ENCODE peak calls at places on chromosomes 4 and X, in nine cellular contexts. N is foreskin fibroblast, Z is GM06990, V is type B pancreatic cell, F is GM13977, I is WTC11, Q is psoas muscle, U is tibial artery, C is GM20000. L is an unnamed sample.

GRCh38 chrX:130874751-130875150 is 28.3 kb downstream of the ENOX2 start:
- DNase-seq in I (no peak), N (peak), U (no peak), Z (no peak), F (no peak), V (no peak), Q (no peak), C (no peak), L (peak)

GRCh38 chr4:7905461-7905915 is 34.2 kb downstream of the AFAP1 start:
- DNase-seq in F (no peak), C (no peak), N (peak), U (peak), I (no peak), V (no peak), Q (no peak), Z (no peak), L (no peak)

GRCh38 chrX:20857746-20858145 is 516.5 kb upstream of the CNKSR2 start:
- DNase-seq in N (peak), F (no peak), Q (no peak), V (no peak), C (no peak), I (no peak), Z (no peak), U (no peak), L (peak)

GRCh38 chrX:123682182-123682581 is 50.7 kb downstream of the THOC2 start:
- DNase-seq in Z (no peak), Q (no peak), U (no peak), V (no peak), I (no peak), F (no peak), C (no peak), N (no peak), L (no peak)

GRCh38 chr4:76200771-76201224 is 12.8 kb downstream of the SCARB2 start:
- DNase-seq in C (no peak), Z (no peak), V (no peak), F (no peak), Q (peak), N (no peak), U (no peak), I (no peak), L (no peak)

GRCh38 chrX:6132970-6133369 is 95.7 kb downstream of the NLGN4X start:
- DNase-seq in Z (no peak), N (no peak), U (no peak), I (no peak), Q (no peak), V (no peak), C (no peak), F (no peak), L (no peak)

GRCh38 chrX:57932266-57932665 is 22.0 kb upstream of the ZXDA start:
- DNase-seq in I (no peak), N (no peak), Q (no peak), F (no peak), C (no peak), V (no peak), Z (no peak), U (no peak), L (no peak)

GRCh38 chr4:567457-568350 is 8.4 kb downstream of the TMEM271 start:
- DNase-seq in N (no peak), F (no peak), V (no peak), U (no peak), I (no peak), Z (no peak), Q (no peak), C (no peak), L (no peak)

GRCh38 chrX:97039363-97040029 is 155.8 kb downstream of the RPA4 start:
- DNase-seq in F (peak), V (no peak), Z (peak), C (peak), N (peak), Q (no peak), I (no peak), U (peak), L (peak)

GRCh38 chr4:139973611-139974010 is 180.4 kb downstream of the MAML3 start:
- DNase-seq in N (no peak), C (no peak), V (no peak), F (no peak), I (no peak), U (no peak), Z (no peak), Q (no peak), L (no peak)

GRCh38 chrX:49177338-49177833 is 5.7 kb downstream of the PLP2 start:
- DNase-seq in I (no peak), F (no peak), N (no peak), C (no peak), V (no peak), Z (no peak), U (no peak), Q (no peak), L (peak)

GRCh38 chr4:121070696-121071639 is 1.4 kb downstream of the NDNF start:
- DNase-seq in U (peak), V (peak), N (peak), Q (peak), Z (peak), C (peak), F (no peak), I (peak), L (no peak)

DNA sequence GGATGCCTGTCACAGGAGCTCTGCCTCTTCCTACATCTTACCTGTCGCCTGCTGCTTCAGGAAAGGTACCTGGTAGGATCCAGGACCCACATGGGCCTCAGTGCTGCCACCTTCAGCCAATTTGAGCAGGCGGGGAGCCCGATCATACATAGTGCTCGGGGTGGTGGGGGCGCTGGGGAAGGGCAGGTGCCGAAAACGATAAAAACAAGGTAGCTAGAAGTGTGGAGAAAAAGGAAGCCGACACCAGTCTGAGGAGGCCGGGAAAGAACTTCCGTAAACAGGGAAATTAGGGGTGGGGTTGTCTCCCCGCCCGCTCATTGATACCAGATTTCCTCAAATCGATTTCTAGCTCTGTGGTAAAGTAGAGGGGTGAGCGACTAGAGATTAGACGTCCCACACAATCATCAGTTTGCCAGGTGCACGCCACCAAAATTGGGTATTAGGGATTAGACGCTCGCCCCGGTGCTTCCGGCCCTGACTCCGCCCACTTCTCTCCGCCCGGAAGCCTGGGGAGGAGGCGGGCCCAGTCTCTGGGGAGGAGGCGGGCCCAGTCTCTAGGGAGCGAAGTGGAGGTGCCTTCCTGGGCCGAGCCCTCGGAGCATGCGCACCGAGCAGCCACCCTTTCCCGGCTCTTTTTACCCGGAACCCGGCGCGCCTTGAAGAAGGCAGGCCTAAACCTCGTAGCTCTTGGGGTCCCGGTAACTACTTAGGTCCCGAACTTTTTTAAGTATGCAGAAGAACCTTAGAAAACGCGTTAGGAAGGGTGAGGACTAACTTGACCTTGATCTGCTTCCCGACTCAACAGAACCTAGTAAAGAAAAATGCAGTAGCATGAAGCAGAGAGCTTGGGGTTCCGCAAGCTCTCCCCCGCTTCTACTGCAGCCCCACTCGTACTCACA is at the start of gene STPG2:
- DNase-seq in I (peak), Q (peak), C (peak), N (peak), V (peak), Z (peak), F (peak), U (peak), L (peak)
- TF ChIP-seq CTCF in I (peak), Q (peak), C (no peak), N (peak), V (peak), Z (peak), F (peak), U (no peak), L (peak)

GRCh38 chrX:41178201-41178600 is 93.0 kb downstream of the USP9X start:
- DNase-seq in F (no peak), U (no peak), C (no peak), Z (peak), I (no peak), N (no peak), V (no peak), Q (no peak), L (no peak)

GRCh38 chrX:41184312-41184711 is 99.1 kb downstream of the USP9X start:
- DNase-seq in I (no peak), V (no peak), N (no peak), Z (peak), C (no peak), F (peak), Q (no peak), U (no peak), L (no peak)

GRCh38 chrX:41177297-41177696 is 92.1 kb downstream of the USP9X start:
- DNase-seq in N (no peak), F (no peak), I (no peak), Q (no peak), C (no peak), U (no peak), Z (no peak), V (no peak), L (no peak)

GRCh38 chrX:41176263-41176662 is 91.0 kb downstream of the USP9X start:
- DNase-seq in C (no peak), V (no peak), Z (no peak), N (no peak), F (no peak), U (no peak), Q (no peak), I (no peak), L (no peak)

GRCh38 chrX:41180194-41180902 is 95.1 kb downstream of the USP9X start:
- DNase-seq in U (peak), I (peak), Z (peak), C (peak), F (peak), Q (no peak), V (no peak), N (peak), L (peak)
- TF ChIP-seq CTCF in U (peak), I (no peak), Z (peak), C (no peak), F (peak), Q (peak), V (peak), N (peak), L (peak)

DNA sequence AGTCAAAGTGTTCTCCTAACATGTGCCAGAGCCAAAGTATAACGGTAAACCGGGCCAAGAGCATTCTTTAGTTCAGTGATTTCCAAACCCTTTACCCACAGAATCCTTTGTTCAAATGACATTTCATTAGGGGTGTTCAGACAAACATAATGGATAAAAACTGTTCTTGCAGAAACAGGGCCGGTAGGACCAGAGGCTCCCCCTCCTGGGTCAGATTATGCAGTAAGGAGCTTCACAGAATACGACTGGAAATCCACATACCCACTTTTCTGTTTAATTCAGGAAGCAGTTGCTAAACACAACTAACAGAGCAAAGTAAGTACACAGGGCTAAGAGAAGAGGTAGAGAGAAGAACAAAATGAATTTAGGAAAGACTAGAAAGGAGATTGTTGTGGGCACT is 46.6 kb upstream of the TMEM184C start:
- DNase-seq in U (no peak), V (no peak), F (no peak), N (peak), Q (no peak), C (no peak), Z (no peak), I (no peak), L (no peak)
- TF ChIP-seq CTCF in U (no peak), V (no peak), F (no peak), N (no peak), Q (no peak), C (no peak), Z (no peak), I (no peak), L (no peak)

GRCh38 chr4:129144755-129145206 is 48.8 kb downstream of the C4orf33 start:
- DNase-seq in U (no peak), Q (no peak), I (no peak), F (no peak), Z (no peak), N (peak), V (no peak), C (no peak), L (no peak)

GRCh38 chr4:129145222-129145730 is 49.3 kb downstream of the C4orf33 start:
- DNase-seq in N (no peak), V (no peak), I (no peak), C (no peak), F (no peak), Q (no peak), Z (no peak), U (no peak), L (no peak)

GRCh38 chr4:129143359-129143758 is 47.4 kb downstream of the C4orf33 start:
- DNase-seq in I (no peak), N (no peak), Q (no peak), V (no peak), Z (no peak), C (no peak), F (no peak), U (no peak), L (no peak)

GRCh38 chr4:129148892-129149291 is 52.9 kb downstream of the C4orf33 start:
- DNase-seq in N (no peak), Q (no peak), U (no peak), I (no peak), V (no peak), C (no peak), Z (no peak), F (no peak), L (no peak)

DNA sequence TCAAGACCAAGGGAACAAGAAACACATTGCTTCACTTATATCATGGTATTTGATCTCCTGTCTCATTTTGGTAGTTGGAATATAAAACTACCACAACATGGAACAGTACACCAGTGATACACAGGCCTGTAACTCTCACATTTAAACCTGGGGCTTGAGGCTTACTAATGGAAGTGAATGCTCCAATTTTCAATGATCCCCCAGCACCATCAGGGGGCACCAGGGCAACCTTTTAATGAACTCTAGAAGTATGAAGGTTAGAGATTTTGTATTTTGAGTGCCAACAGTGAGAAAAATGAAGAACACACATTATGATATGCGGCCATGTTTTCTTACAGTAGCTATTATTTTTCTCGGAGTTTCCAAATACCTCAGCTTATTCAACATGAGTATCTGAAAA is 50.7 kb downstream of the C4orf33 start:
- DNase-seq in Q (no peak), V (no peak), U (no peak), C (no peak), I (no peak), Z (no peak), N (no peak), F (no peak), L (no peak)
- TF ChIP-seq CTCF in Q (no peak), V (no peak), U (no peak), C (no peak), I (no peak), Z (no peak), N (no peak), F (no peak), L (no peak)

GRCh38 chrX:135629342-135629741 is 84.1 kb upstream of the CT45A1 start:
- DNase-seq in F (no peak), V (no peak), Z (no peak), U (no peak), C (no peak), I (no peak), Q (no peak), N (no peak), L (no peak)

GRCh38 chrX:135625995-135626394 is 87.4 kb upstream of the CT45A1 start:
- DNase-seq in Q (no peak), F (no peak), C (no peak), Z (no peak), U (no peak), N (peak), I (no peak), V (no peak), L (peak)
- TF ChIP-seq CTCF in Q (no peak), F (peak), C (no peak), Z (peak), U (no peak), N (no peak), I (no peak), V (peak), L (peak)

GRCh38 chr4:88814043-88814617 is 116.5 kb upstream of the NAP1L5 start:
- DNase-seq in Q (no peak), I (peak), F (no peak), C (no peak), N (no peak), Z (no peak), U (no peak), V (no peak), L (no peak)
- TF ChIP-seq CTCF in Q (no peak), I (peak), F (no peak), C (no peak), N (no peak), Z (no peak), U (no peak), V (no peak), L (no peak)

GRCh38 chrX:41137589-41137988 is 52.3 kb downstream of the USP9X start:
- DNase-seq in Z (no peak), C (no peak), U (no peak), I (no peak), N (no peak), F (no peak), V (no peak), Q (no peak), L (no peak)
- TF ChIP-seq CTCF in Z (peak), C (no peak), U (no peak), I (no peak), N (no peak), F (peak), V (peak), Q (peak), L (peak)

DNA sequence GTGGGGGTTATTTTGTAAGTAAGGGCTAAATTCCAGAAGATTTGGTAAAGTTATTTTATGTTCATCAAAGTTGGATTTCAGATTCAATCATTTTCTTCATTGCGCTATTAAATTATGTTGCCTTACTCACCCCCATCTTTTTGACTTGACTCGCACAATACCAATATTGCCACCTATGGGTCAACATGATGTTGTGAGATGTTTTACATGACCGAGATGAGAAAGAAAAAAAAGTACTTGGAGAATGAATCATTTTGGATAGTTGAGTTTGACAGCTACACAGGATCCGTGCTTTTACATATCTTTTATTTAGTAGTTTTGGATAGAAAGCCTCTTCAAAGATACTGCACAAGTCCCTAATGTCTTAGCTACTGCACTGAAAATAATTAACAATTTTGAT is 224.2 kb upstream of the EMCN start:
- DNase-seq in F (peak), C (no peak), Z (no peak), Q (no peak), V (no peak), N (peak), U (no peak), I (no peak), L (peak)
- TF ChIP-seq CTCF in F (peak), C (no peak), Z (peak), Q (peak), V (peak), N (peak), U (no peak), I (no peak), L (peak)